ENCODE peak calls at places on chromosomes 2 and 18, in four cellular contexts. N is body of pancreas, P is GM04503, F is Daoy. Z is an unnamed sample.

GRCh38 chr2:71773218-71773617 is 319.9 kb downstream of the DYSF start:
- DNase-seq in N (no peak), P (no peak), F (no peak), Z (no peak)

GRCh38 chr2:109216332-109216731 is 87.3 kb downstream of the SH3RF3 start:
- DNase-seq in N (no peak), P (no peak), F (no peak), Z (no peak)

GRCh38 chr2:39938035-39938835 is 159.2 kb upstream of the THUMPD2 start:
- DNase-seq in N (no peak), P (peak), F (peak), Z (peak)

GRCh38 chr2:43349944-43350343 is 123.5 kb upstream of the ZFP36L2 start:
- DNase-seq in N (no peak), P (no peak), F (no peak), Z (no peak)

GRCh38 chr18:69636529-69637301 is 236.0 kb downstream of the DOK6 start:
- DNase-seq in N (no peak), P (no peak), F (no peak), Z (no peak)

GRCh38 chr2:84946204-84947009 is 24.6 kb upstream of the KCMF1 start:
- DNase-seq in N (no peak), P (no peak), F (peak), Z (no peak)

GRCh38 chr2:13682878-13683277 is 949.6 kb upstream of the LRATD1 start:
- DNase-seq in N (peak), P (no peak), F (no peak), Z (no peak)

GRCh38 chr2:66587216-66587615 is 152.3 kb downstream of the MEIS1 start:
- DNase-seq in N (peak), P (no peak), F (peak), Z (no peak)

GRCh38 chr2:95379616-95379925 is 22.9 kb upstream of the FAHD2A start:
- DNase-seq in N (no peak), P (no peak), F (no peak), Z (no peak)

GRCh38 chr18:46001892-46002291 is 34.8 kb upstream of the EPG5 start:
- DNase-seq in N (no peak), P (no peak), F (no peak), Z (no peak)

GRCh38 chr18:49949991-49950395 is 136.7 kb upstream of the ACAA2 start:
- DNase-seq in N (no peak), P (no peak), F (no peak), Z (no peak)

GRCh38 chr2:173371023-173371422 is 16.4 kb downstream of the CDCA7 start:
- DNase-seq in N (no peak), P (no peak), F (no peak), Z (no peak)

GRCh38 chr2:210593166-210593565 is 36.8 kb downstream of the CPS1 start:
- DNase-seq in N (no peak), P (no peak), F (peak), Z (no peak)

GRCh38 chr2:236338495-236339184 is 74.4 kb upstream of the ASB18 start:
- DNase-seq in N (no peak), P (no peak), F (peak), Z (no peak)

GRCh38 chr18:59458575-59458974 is 99.5 kb upstream of the LMAN1 start:
- DNase-seq in N (no peak), P (no peak), F (no peak), Z (no peak)

GRCh38 chr2:25692143-25692542 is 18.8 kb upstream of the DTNB start:
- DNase-seq in N (no peak), P (no peak), F (peak), Z (no peak)

GRCh38 chr2:223613017-223613950 is 11.1 kb upstream of the SCG2 start:
- DNase-seq in N (peak), P (peak), F (peak), Z (peak)

GRCh38 chr2:175926272-175926671 is 75.8 kb downstream of the LNPK start:
- DNase-seq in N (no peak), P (peak), F (no peak), Z (no peak)

GRCh38 chr2:104901037-104901851 is 47.3 kb downstream of the POU3F3 start:
- DNase-seq in N (peak), P (no peak), F (no peak), Z (no peak)

GRCh38 chr18:28013064-28013463 is 163.9 kb downstream of the CDH2 start:
- DNase-seq in N (no peak), P (no peak), F (no peak), Z (no peak)

GRCh38 chr2:31312898-31313297 is 78.9 kb downstream of the EHD3 start:
- DNase-seq in N (no peak), P (no peak), F (peak), Z (no peak)

GRCh38 chr2:201152999-201153398 is 29.9 kb upstream of the CASP10 start:
- DNase-seq in N (no peak), P (no peak), F (no peak), Z (no peak)

GRCh38 chr2:232304236-232304635 is 74.3 kb upstream of the ALPP start:
- DNase-seq in N (no peak), P (no peak), F (no peak), Z (no peak)

GRCh38 chr2:164205347-164205746 is 415.9 kb downstream of the GRB14 start:
- DNase-seq in N (no peak), P (peak), F (no peak), Z (peak)

GRCh38 chr18:41576643-41577042 is 378.4 kb upstream of the PIK3C3 start:
- DNase-seq in N (no peak), P (no peak), F (no peak), Z (no peak)

GRCh38 chr18:11518788-11519685 is 90.4 kb upstream of the SLC35G4 start:
- DNase-seq in N (peak), P (no peak), F (peak), Z (no peak)

GRCh38 chr2:54558976-54559410 is 102.9 kb downstream of the SPTBN1 start:
- DNase-seq in N (no peak), P (no peak), F (no peak), Z (no peak)

Z was measured in AG09319.